ENCODE peak calls at places on chromosomes 3 and 15, in ten cellular contexts. Y, H, O, F, D, S, Z, V, T and G are unnamed samples.

GRCh38 chr15:40911139-40911538 is 16.9 kb downstream of the VPS18 start:
- DNase-seq in Y (peak), H (no peak), O (no peak), F (no peak), D (no peak), S (no peak), Z (no peak), V (no peak), T (no peak), G (no peak)

GRCh38 chr3:99990179-99990578 is 124.1 kb downstream of the FILIP1L start:
- DNase-seq in Y (no peak), H (no peak), O (no peak), F (no peak), D (no peak), S (no peak), Z (no peak), V (no peak), T (no peak), G (no peak)

GRCh38 chr15:99438222-99438592 is 127.6 kb upstream of the MEF2A start:
- DNase-seq in Y (no peak), H (no peak), O (no peak), F (peak), D (no peak), S (no peak), Z (no peak), V (no peak), T (no peak), G (peak)

GRCh38 chr15:60751985-60752952 is 273.3 kb upstream of the ICE2 start:
- DNase-seq in Y (no peak), H (no peak), O (no peak), F (peak), D (no peak), S (peak), Z (no peak), V (no peak), T (no peak), G (no peak)

GRCh38 chr3:129629011-129629410 is 22.5 kb upstream of the PLXND1 start:
- DNase-seq in Y (no peak), H (no peak), O (no peak), F (no peak), D (no peak), S (no peak), Z (no peak), V (no peak), T (no peak), G (no peak)

GRCh38 chr3:179973931-179974361 is 62.8 kb downstream of the PEX5L start:
- DNase-seq in Y (peak), H (no peak), O (no peak), F (no peak), D (no peak), S (no peak), Z (no peak), V (no peak), T (no peak), G (no peak)

GRCh38 chr3:71710906-71711494 is 14.2 kb downstream of the EIF4E3 start:
- DNase-seq in Y (no peak), H (no peak), O (no peak), F (no peak), D (peak), S (no peak), Z (no peak), V (no peak), T (peak), G (no peak)

GRCh38 chr3:58899159-58899952 is 150.5 kb downstream of the CFAP20DC start:
- DNase-seq in Y (peak), H (peak), O (no peak), F (peak), D (peak), S (no peak), Z (no peak), V (peak), T (no peak), G (peak)

GRCh38 chr3:107627962-107628542 is 105.3 kb downstream of the BBX start:
- DNase-seq in Y (no peak), H (no peak), O (no peak), F (no peak), D (no peak), S (no peak), Z (no peak), V (no peak), T (no peak), G (no peak)

GRCh38 chr3:33153782-33154181 is 40.0 kb downstream of the CRTAP start:
- DNase-seq in Y (no peak), H (no peak), O (no peak), F (no peak), D (no peak), S (no peak), Z (no peak), V (no peak), T (no peak), G (no peak)

GRCh38 chr3:131630117-131630516 is 127.3 kb upstream of the MRPL3 start:
- DNase-seq in Y (no peak), H (no peak), O (no peak), F (no peak), D (peak), S (no peak), Z (no peak), V (no peak), T (no peak), G (no peak)

GRCh38 chr15:32715276-32715675 is 2.5 kb upstream of the GREM1 start:
- DNase-seq in Y (no peak), H (no peak), O (no peak), F (no peak), D (peak), S (no peak), Z (no peak), V (no peak), T (no peak), G (no peak)

GRCh38 chr3:39744746-39745145 is 64.7 kb upstream of the MYRIP start:
- DNase-seq in Y (no peak), H (no peak), O (no peak), F (no peak), D (no peak), S (no peak), Z (no peak), V (no peak), T (no peak), G (no peak)

GRCh38 chr3:128714887-128715496 is 11.0 kb upstream of the RAB7A start:
- DNase-seq in Y (no peak), H (peak), O (no peak), F (no peak), D (no peak), S (no peak), Z (peak), V (no peak), T (no peak), G (no peak)

GRCh38 chr3:112175037-112175436 is 42.0 kb upstream of the GCSAM start:
- DNase-seq in Y (no peak), H (no peak), O (no peak), F (no peak), D (no peak), S (no peak), Z (no peak), V (no peak), T (no peak), G (no peak)

GRCh38 chr3:38453075-38453913 is at the start of gene ACVR2B:
- DNase-seq in Y (peak), H (peak), O (no peak), F (peak), D (peak), S (peak), Z (peak), V (peak), T (peak), G (peak)

GRCh38 chr3:71581451-71581980 is 2.0 kb downstream of the FOXP1 start:
- DNase-seq in Y (peak), H (peak), O (no peak), F (peak), D (peak), S (no peak), Z (peak), V (peak), T (peak), G (peak)

GRCh38 chr15:96746621-96747155 is 416.2 kb downstream of the NR2F2 start:
- DNase-seq in Y (no peak), H (no peak), O (no peak), F (no peak), D (no peak), S (no peak), Z (no peak), V (no peak), T (no peak), G (no peak)

GRCh38 chr3:142459096-142459495 is 11.3 kb upstream of the XRN1 start:
- DNase-seq in Y (no peak), H (no peak), O (no peak), F (no peak), D (no peak), S (no peak), Z (no peak), V (no peak), T (no peak), G (no peak)

GRCh38 chr3:76367281-76367680 is 581.9 kb upstream of the ZNF717 start:
- DNase-seq in Y (no peak), H (no peak), O (peak), F (no peak), D (no peak), S (no peak), Z (no peak), V (no peak), T (no peak), G (no peak)

GRCh38 chr3:68249265-68249664 is 594.9 kb upstream of the SUCLG2 start:
- DNase-seq in Y (no peak), H (no peak), O (no peak), F (no peak), D (no peak), S (no peak), Z (peak), V (no peak), T (no peak), G (no peak)

GRCh38 chr15:63504979-63505841 is 817 bp downstream of the USP3 start:
- DNase-seq in Y (peak), H (no peak), O (no peak), F (peak), D (peak), S (no peak), Z (peak), V (peak), T (no peak), G (peak)

GRCh38 chr15:94265009-94265408 is 33.6 kb downstream of the MCTP2 start:
- DNase-seq in Y (no peak), H (no peak), O (no peak), F (no peak), D (peak), S (no peak), Z (no peak), V (no peak), T (no peak), G (no peak)

GRCh38 chr15:32936283-32936918 is 218.6 kb downstream of the GREM1 start:
- DNase-seq in Y (no peak), H (no peak), O (no peak), F (no peak), D (peak), S (peak), Z (no peak), V (no peak), T (no peak), G (no peak)

GRCh38 chr15:101115887-101116680 is 135.8 kb downstream of the CHSY1 start:
- DNase-seq in Y (peak), H (no peak), O (no peak), F (peak), D (no peak), S (no peak), Z (no peak), V (no peak), T (no peak), G (no peak)

GRCh38 chr3:189721873-189722665 is 90.9 kb downstream of the TP63 start:
- DNase-seq in Y (no peak), H (no peak), O (no peak), F (no peak), D (peak), S (no peak), Z (no peak), V (no peak), T (no peak), G (no peak)

GRCh38 chr15:77905301-77905920 is 172.1 kb downstream of the TBC1D2B start:
- DNase-seq in Y (no peak), H (no peak), O (no peak), F (peak), D (no peak), S (no peak), Z (no peak), V (no peak), T (no peak), G (no peak)

GRCh38 chr3:127791221-127791913 is 30.9 kb downstream of the MGLL start:
- DNase-seq in Y (peak), H (no peak), O (no peak), F (no peak), D (peak), S (no peak), Z (no peak), V (no peak), T (no peak), G (no peak)

GRCh38 chr3:63390831-63391230 is 112.7 kb downstream of the SYNPR start:
- DNase-seq in Y (no peak), H (no peak), O (no peak), F (no peak), D (peak), S (no peak), Z (no peak), V (no peak), T (no peak), G (no peak)

GRCh38 chr15:63870403-63871209 is 36.9 kb upstream of the HERC1 start:
- DNase-seq in Y (peak), H (no peak), O (peak), F (no peak), D (peak), S (peak), Z (no peak), V (no peak), T (peak), G (no peak)

GRCh38 chr15:63481105-63481810 is 23.1 kb upstream of the USP3 start:
- DNase-seq in Y (no peak), H (no peak), O (no peak), F (no peak), D (peak), S (no peak), Z (no peak), V (no peak), T (no peak), G (no peak)

GRCh38 chr3:69791111-69791510 is 51.8 kb downstream of the MITF start:
- DNase-seq in Y (no peak), H (no peak), O (peak), F (peak), D (peak), S (no peak), Z (no peak), V (no peak), T (no peak), G (no peak)

GRCh38 chr3:88986834-88987233 is 120.6 kb upstream of the EPHA3 start:
- DNase-seq in Y (no peak), H (no peak), O (peak), F (no peak), D (peak), S (no peak), Z (no peak), V (no peak), T (no peak), G (no peak)

GRCh38 chr15:55835866-55836265 is 92.9 kb upstream of the PRTG start:
- DNase-seq in Y (no peak), H (no peak), O (no peak), F (no peak), D (no peak), S (no peak), Z (no peak), V (no peak), T (no peak), G (no peak)

GRCh38 chr3:113985526-113985925 is 37.7 kb downstream of the ZDHHC23 start:
- DNase-seq in Y (no peak), H (no peak), O (no peak), F (no peak), D (no peak), S (no peak), Z (no peak), V (no peak), T (no peak), G (no peak)

GRCh38 chr3:126399348-126399730 is 4.6 kb downstream of the CFAP100 start:
- DNase-seq in Y (no peak), H (no peak), O (no peak), F (no peak), D (peak), S (no peak), Z (no peak), V (no peak), T (no peak), G (no peak)

GRCh38 chr3:24763421-24763820 is 268.8 kb upstream of the THRB start:
- DNase-seq in Y (no peak), H (no peak), O (no peak), F (no peak), D (peak), S (no peak), Z (no peak), V (no peak), T (no peak), G (no peak)

GRCh38 chr3:195905970-195906864 is 2.1 kb downstream of the TNK2 start:
- DNase-seq in Y (no peak), H (no peak), O (no peak), F (peak), D (peak), S (no peak), Z (no peak), V (no peak), T (no peak), G (no peak)

GRCh38 chr15:71455107-71455506 is 339.8 kb downstream of the THSD4 start:
- DNase-seq in Y (no peak), H (no peak), O (no peak), F (no peak), D (peak), S (no peak), Z (no peak), V (no peak), T (no peak), G (no peak)